ENCODE peak calls at places on chromosomes 2 and 18, in five cellular contexts. R is psoas muscle, C is NCI-H510A, G is adrenal gland, O is NCI-H748 treated with DMSO at 0.1 percent for 48 hours. L is an unnamed sample.

GRCh38 chr2:39434233-39434897 is 2.7 kb downstream of the MAP4K3 start:
- DNase-seq in R (no peak), C (no peak), G (no peak), O (no peak), L (no peak)

GRCh38 chr2:20645301-20645701 is 5.6 kb downstream of the HS1BP3 start:
- DNase-seq in R (no peak), C (no peak), G (no peak), O (no peak), L (no peak)

GRCh38 chr2:9103663-9104277 is 100.3 kb upstream of the MBOAT2 start:
- DNase-seq in R (no peak), C (no peak), G (no peak), O (no peak), L (no peak)

GRCh38 chr18:51980101-51980500 is 359.9 kb upstream of the DCC start:
- DNase-seq in R (no peak), C (no peak), G (no peak), O (no peak), L (no peak)

GRCh38 chr18:9722691-9723090 is 14.6 kb downstream of the RAB31 start:
- DNase-seq in R (no peak), C (no peak), G (no peak), O (peak; percentile 9), L (no peak)

GRCh38 chr2:112728029-112728362 is 7.2 kb downstream of the NT5DC4 start:
- DNase-seq in R (no peak), C (no peak), G (no peak), O (no peak), L (no peak)

GRCh38 chr18:44974174-44974573 is 293.5 kb downstream of the SETBP1 start:
- DNase-seq in R (no peak), C (no peak), G (no peak), O (no peak), L (no peak)

GRCh38 chr18:45106331-45106774 is 425.7 kb downstream of the SETBP1 start:
- DNase-seq in R (no peak), C (no peak), G (no peak), O (no peak), L (no peak)

GRCh38 chr18:9961031-9961430 is 47.2 kb downstream of the VAPA start:
- DNase-seq in R (no peak), C (no peak), G (no peak), O (no peak), L (no peak)

GRCh38 chr18:72895548-72895947 is 27.8 kb upstream of the NETO1 start:
- DNase-seq in R (no peak), C (no peak), G (no peak), O (no peak), L (no peak)

GRCh38 chr2:29245742-29246387 is 130.7 kb downstream of the CLIP4 start:
- DNase-seq in R (no peak), C (no peak), G (no peak), O (no peak), L (no peak)

GRCh38 chr2:129913695-129914495 is 65.6 kb upstream of the RAB6C start:
- DNase-seq in R (no peak), C (no peak), G (peak; percentile 21), O (no peak), L (no peak)

GRCh38 chr18:43393174-43393573 is 115.9 kb upstream of the SYT4 start:
- DNase-seq in R (no peak), C (no peak), G (no peak), O (no peak), L (no peak)

L was measured in left ventricle myocardium superior.